ENCODE peak calls at places on chromosomes 4 and X, in five cellular contexts. Z is nucleus accumbens, I is DMS79, L is T-helper 2 cell, M is NCI-H1092 treated with DMSO at 0.1 percent for 48 hours. Q is an unnamed sample.

GRCh38 chr4:152310223-152310622 is 225.7 kb downstream of the FBXW7 start:
- DNase-seq in Z (no peak), I (peak), L (no peak), M (no peak), Q (no peak)

GRCh38 chrX:68429216-68429615 is 4.1 kb downstream of the OPHN1 start:
- DNase-seq in Z (no peak), I (no peak), L (no peak), M (no peak), Q (no peak)

GRCh38 chrX:9163153-9163790 is 129.3 kb upstream of the FAM9B start:
- DNase-seq in Z (no peak), I (no peak), L (no peak), M (peak), Q (no peak)

GRCh38 chr4:134189480-134189879 is 12.1 kb downstream of the PABPC4L start:
- DNase-seq in Z (no peak), I (no peak), L (no peak), M (no peak), Q (no peak)

GRCh38 chr4:121278811-121279368 is 101.9 kb downstream of the QRFPR start:
- DNase-seq in Z (no peak), I (no peak), L (no peak), M (no peak), Q (no peak)

GRCh38 chrX:71652405-71652804 is 14.9 kb upstream of the LOC101059915 start:
- DNase-seq in Z (no peak), I (peak), L (peak), M (peak), Q (peak)

GRCh38 chrX:7215842-7216241 is 67.9 kb upstream of the PUDP start:
- DNase-seq in Z (no peak), I (no peak), L (no peak), M (no peak), Q (no peak)

GRCh38 chr4:126727461-126727860 is 905.3 kb upstream of the INTU start:
- DNase-seq in Z (no peak), I (no peak), L (no peak), M (no peak), Q (no peak)

GRCh38 chrX:131187234-131187633 is 101.9 kb downstream of the IGSF1 start:
- DNase-seq in Z (no peak), I (no peak), L (no peak), M (no peak), Q (no peak)

GRCh38 chrX:109487640-109488039 is 5.8 kb upstream of the GUCY2F start:
- DNase-seq in Z (no peak), I (no peak), L (no peak), M (no peak), Q (no peak)

GRCh38 chr4:6523251-6523650 is 50.8 kb upstream of the PPP2R2C start:
- DNase-seq in Z (no peak), I (no peak), L (no peak), M (no peak), Q (no peak)

GRCh38 chr4:107866726-107867125 is 42.0 kb downstream of the SGMS2 start:
- DNase-seq in Z (no peak), I (no peak), L (no peak), M (no peak), Q (no peak)